ENCODE peak calls at places on chromosomes 4 and X, in six cellular contexts. E, Y, R, L, P and V are unnamed samples.

GRCh38 chr4:32884198-32884597 is 2164.0 kb downstream of the PCDH7 start:
- DNase-seq in E (no peak), Y (no peak), R (no peak), L (no peak), P (no peak), V (no peak)

GRCh38 chr4:14871676-14872430 is 130.4 kb upstream of the CPEB2 start:
- DNase-seq in E (peak; percentile 27), Y (no peak), R (no peak), L (peak; percentile 61), P (no peak), V (no peak)

GRCh38 chr4:23814606-23815005 is 75.2 kb downstream of the PPARGC1A start:
- DNase-seq in E (no peak), Y (no peak), R (no peak), L (no peak), P (no peak), V (no peak)

GRCh38 chrX:19332983-19333382 is 10.7 kb upstream of the PDHA1 start:
- DNase-seq in E (no peak), Y (no peak), R (no peak), L (no peak), P (peak; percentile 56), V (no peak)

GRCh38 chr4:21517460-21517859 is 431.1 kb downstream of the KCNIP4 start:
- DNase-seq in E (no peak), Y (no peak), R (no peak), L (no peak), P (no peak), V (no peak)

GRCh38 chrX:119518371-119518770 is 46.8 kb downstream of the STEEP1 start:
- DNase-seq in E (no peak), Y (no peak), R (no peak), L (no peak), P (no peak), V (no peak)

GRCh38 chrX:53086464-53086863 is 4.3 kb downstream of the TSPYL2 start:
- DNase-seq in E (peak; percentile 48), Y (peak; percentile 63), R (no peak), L (peak; percentile 63), P (no peak), V (no peak)

GRCh38 chrX:71282514-71283408 is 674 bp upstream of the NONO start:
- DNase-seq in E (no peak), Y (no peak), R (no peak), L (no peak), P (peak; percentile 42), V (no peak)

GRCh38 chr4:36476135-36476534 is 194.7 kb downstream of the DTHD1 start:
- DNase-seq in E (no peak), Y (no peak), R (no peak), L (no peak), P (no peak), V (no peak)

GRCh38 chr4:33255094-33255493 is 2534.9 kb downstream of the PCDH7 start:
- DNase-seq in E (no peak), Y (no peak), R (no peak), L (no peak), P (no peak), V (no peak)

GRCh38 chr4:54661686-54662085 is 3.9 kb downstream of the KIT start:
- DNase-seq in E (no peak), Y (no peak), R (no peak), L (no peak), P (no peak), V (no peak)

GRCh38 chr4:13483142-13484044 is 747 bp downstream of the RAB28 start:
- DNase-seq in E (peak; percentile 36), Y (peak; percentile 35), R (no peak), L (peak; percentile 39), P (peak; percentile 42), V (no peak)

DNA sequence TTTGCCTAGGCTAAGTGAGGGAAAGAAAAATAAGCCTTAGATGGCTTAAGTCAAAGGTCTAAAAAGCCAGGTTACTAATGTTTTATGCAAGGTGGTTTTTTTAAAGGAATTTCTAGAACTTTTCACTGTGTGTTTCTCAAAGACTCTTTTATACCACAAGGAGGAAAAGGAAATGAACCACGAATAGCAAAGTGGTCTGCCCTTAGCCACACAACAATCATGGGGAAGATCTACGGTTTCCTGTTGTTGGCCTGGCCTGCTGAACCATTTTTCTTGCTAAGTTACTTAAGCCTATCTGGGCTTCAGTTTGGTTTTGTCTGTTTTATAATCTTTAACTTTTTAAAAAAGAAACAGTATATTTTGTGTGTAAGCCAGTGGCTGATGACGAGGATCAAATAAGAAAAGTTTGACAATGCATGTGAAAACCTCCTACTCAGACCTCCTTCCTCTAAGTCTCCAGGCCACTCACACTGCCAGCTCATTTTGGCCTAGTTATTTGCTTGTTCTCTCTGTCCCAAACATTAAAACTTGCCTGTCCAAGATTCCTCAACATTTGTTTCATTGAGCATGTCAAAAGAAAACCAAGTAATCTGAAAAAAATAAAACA is 56.7 kb upstream of the COL25A1 start:
- DNase-seq in E (no peak), Y (no peak), R (no peak), L (no peak), P (no peak), V (no peak)
- TF ChIP-seq POLR2AphosphoS5 in E (no peak), Y (no peak), R (no peak), L (no peak), P (no peak), V (no peak)

GRCh38 chr4:4859010-4859798 is at the start of gene MSX1:
- DNase-seq in E (peak; percentile 76), Y (peak; percentile 59), R (peak; percentile 79), L (peak; percentile 87), P (peak; percentile 91), V (peak; percentile 89)

GRCh38 chr4:4861592-4862551 is 2.4 kb downstream of the MSX1 start:
- DNase-seq in E (no peak), Y (no peak), R (no peak), L (no peak), P (no peak), V (peak; percentile 43)

GRCh38 chr4:4859799-4860380 is 425 bp downstream of the MSX1 start:
- DNase-seq in E (no peak), Y (no peak), R (no peak), L (no peak), P (peak; percentile 71), V (no peak)

GRCh38 chr4:4860803-4861591 is 1.5 kb downstream of the MSX1 start:
- DNase-seq in E (no peak), Y (no peak), R (no peak), L (no peak), P (peak; percentile 62), V (no peak)

GRCh38 chr4:4860381-4860802 is 927 bp downstream of the MSX1 start:
- DNase-seq in E (no peak), Y (no peak), R (no peak), L (no peak), P (no peak), V (no peak)
- H3K4me1 ChIP-seq in E (peaks cover 32% of the 10 kb centered on the region), Y (no peaks in the 10 kb centered on the region), R (peaks cover 2% of the 10 kb centered on the region), L (peaks cover 57% of the 10 kb centered on the region), P (peaks cover 8% of the 10 kb centered on the region), V (no peaks in the 10 kb centered on the region)

GRCh38 chr4:121256346-121256745 is 92.2 kb upstream of the TNIP3 start:
- DNase-seq in E (no peak), Y (no peak), R (no peak), L (no peak), P (no peak), V (no peak)
- H3K27ac ChIP-seq in E (no peak overlapping the region), Y (no peak overlapping the region), R (no peak overlapping the region), L (peak overlapping the region; percentile 8), P (peak overlapping the region; percentile 41), V (peak overlapping the region; percentile 76)

GRCh38 chr4:163179207-163179606 is 12.5 kb upstream of the NAF1 start:
- DNase-seq in E (no peak), Y (no peak), R (no peak), L (no peak), P (no peak), V (no peak)

GRCh38 chr4:163175971-163176958 is 9.6 kb upstream of the NAF1 start:
- DNase-seq in E (no peak), Y (no peak), R (no peak), L (no peak), P (no peak), V (no peak)

DNA sequence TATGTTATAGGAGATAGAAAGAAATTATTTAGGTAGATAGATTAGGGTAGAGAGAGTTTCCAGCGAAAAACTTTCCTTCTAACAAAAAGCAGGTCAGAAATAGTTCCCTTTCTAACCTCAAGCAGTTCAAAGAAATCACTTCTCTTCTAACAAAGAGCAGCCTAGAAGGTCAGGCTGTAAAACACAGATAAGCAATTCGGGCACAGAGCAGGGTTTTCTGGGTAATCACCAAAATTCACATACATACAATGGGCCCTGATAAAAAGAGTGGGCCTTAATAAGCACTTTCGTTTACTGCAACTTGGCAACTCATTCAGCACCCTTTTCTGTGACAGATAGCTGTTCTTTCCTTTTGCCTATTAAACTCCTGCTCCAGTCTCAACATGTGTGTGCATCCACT is 13.4 kb upstream of the NAF1 start:
- DNase-seq in E (no peak), Y (no peak), R (no peak), L (no peak), P (no peak), V (no peak)
- TF ChIP-seq POLR2AphosphoS5 in E (no peak), Y (no peak), R (no peak), L (no peak), P (no peak), V (no peak)

DNA sequence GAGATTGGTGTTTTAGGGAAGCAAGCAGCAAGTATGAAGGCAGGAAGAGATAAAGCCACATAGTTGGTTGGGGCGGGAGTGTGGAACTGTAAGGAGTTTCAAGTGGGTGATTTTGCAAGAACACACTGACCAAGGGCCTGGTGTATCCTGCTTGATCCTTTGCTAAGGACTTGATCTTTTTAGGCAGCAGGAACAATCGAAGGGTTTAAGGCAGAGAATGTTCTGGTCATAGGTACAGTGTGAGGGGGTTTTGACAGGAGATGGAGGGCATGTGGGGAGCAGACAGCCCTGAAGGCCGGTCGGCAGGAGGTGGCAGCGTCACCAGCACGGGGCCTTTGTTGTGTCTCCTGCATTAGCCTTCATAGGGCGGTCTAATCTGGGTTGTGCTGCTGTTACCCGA is 54.7 kb downstream of the FAM193A start:
- DNase-seq in E (no peak), Y (no peak), R (peak; percentile 33), L (no peak), P (peak; percentile 54), V (no peak)
- H3K4me1 ChIP-seq in E (peaks cover 40% of the 10 kb centered on the region), Y (peaks cover 7% of the 10 kb centered on the region), R (peaks cover 24% of the 10 kb centered on the region), L (peaks cover 55% of the 10 kb centered on the region), P (peaks cover 54% of the 10 kb centered on the region), V (peaks cover 28% of the 10 kb centered on the region)

GRCh38 chr4:186189656-186190055 is 1.7 kb upstream of the CYP4V2 start:
- DNase-seq in E (no peak), Y (no peak), R (no peak), L (no peak), P (no peak), V (no peak)
- H3K27ac ChIP-seq in E (peak overlapping the region; percentile 93), Y (no peak overlapping the region), R (no peak overlapping the region), L (peak overlapping the region; percentile 99), P (no peak overlapping the region), V (peak overlapping the region; percentile 98)

GRCh38 chr4:139515531-139515958 is 40.5 kb downstream of the SETD7 start:
- DNase-seq in E (no peak), Y (no peak), R (no peak), L (no peak), P (no peak), V (no peak)
- TF ChIP-seq POLR2AphosphoS5 in E (no peak), Y (no peak), R (no peak), L (no peak), P (no peak), V (no peak)

DNA sequence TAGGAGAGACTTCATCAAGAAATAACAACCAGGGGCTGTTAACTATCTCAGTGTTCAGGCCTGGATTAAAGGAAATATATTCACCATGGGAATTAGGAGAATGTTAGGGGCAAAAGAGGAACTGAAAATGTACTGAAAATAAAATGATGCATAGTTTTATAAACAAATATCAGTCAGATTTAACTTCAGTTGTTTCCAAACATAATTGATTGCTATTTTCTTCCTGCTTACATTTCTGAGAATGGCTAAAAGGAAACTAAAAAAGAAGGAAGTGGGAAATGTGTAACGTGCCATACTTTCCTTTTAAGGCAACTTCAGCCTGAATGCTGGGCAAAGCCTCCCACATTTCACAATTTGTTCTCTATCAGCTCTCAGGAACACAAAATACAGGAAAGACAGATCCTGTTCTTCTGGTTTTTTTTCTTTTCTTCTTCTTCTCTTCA is 178.1 kb downstream of the MAML3 start:
- DNase-seq in E (no peak), Y (peak; percentile 52), R (no peak), L (no peak), P (no peak), V (no peak)
- H3K4me1 ChIP-seq in E (peaks cover 12% of the 10 kb centered on the region), Y (peaks cover 10% of the 10 kb centered on the region), R (no peaks in the 10 kb centered on the region), L (peaks cover 39% of the 10 kb centered on the region), P (peaks cover 26% of the 10 kb centered on the region), V (peaks cover 39% of the 10 kb centered on the region)